ENCODE peak calls at places on chromosomes 11 and 22, in six cellular contexts. X is mucosa of gallbladder; O is HepG2; J is non-pigmented ciliary epithelial cell; D is AG09319; A is stimulated activated CD4-positive, alpha-beta T cell treated with anti-CD3 and anti-CD28 coated beads, Interleukin-4, amount 100 ng/mL, for 48 hours. T is an unnamed sample.

GRCh38 chr22:44597616-44598015 is 99.6 kb upstream of the RTL6 start:
- DNase-seq in X (no peak), O (no peak), J (no peak), D (peak; percentile 32), A (no peak), T (no peak)

GRCh38 chr22:20750461-20751184 is 23.3 kb upstream of the SERPIND1 start:
- DNase-seq in X (peak; percentile 51), O (no peak), J (peak; percentile 70), D (peak; percentile 32), A (peak; percentile 10), T (peak; percentile 15)

GRCh38 chr22:36548606-36549005 is 19.6 kb upstream of the EIF3D start:
- DNase-seq in X (no peak), O (no peak), J (no peak), D (no peak), A (no peak), T (no peak)

GRCh38 chr11:130675456-130675855 is 227.0 kb downstream of the ADAMTS15 start:
- DNase-seq in X (no peak), O (no peak), J (no peak), D (no peak), A (no peak), T (no peak)

GRCh38 chr11:10309163-10310093 is 4.6 kb downstream of the ADM start:
- DNase-seq in X (peak; percentile 85), O (peak; percentile 74), J (no peak), D (peak; percentile 88), A (no peak), T (no peak)

GRCh38 chr11:123536690-123537437 is 106.8 kb downstream of the GRAMD1B start:
- DNase-seq in X (no peak), O (no peak), J (no peak), D (no peak), A (no peak), T (no peak)

GRCh38 chr22:45754822-45755221 is 83.2 kb downstream of the ATXN10 start:
- DNase-seq in X (no peak), O (no peak), J (no peak), D (no peak), A (no peak), T (no peak)

GRCh38 chr11:30041171-30041570 is 24.3 kb upstream of the KCNA4 start:
- DNase-seq in X (no peak), O (no peak), J (no peak), D (no peak), A (no peak), T (no peak)

GRCh38 chr11:110162216-110162615 is 69.0 kb downstream of the ZC3H12C start:
- DNase-seq in X (no peak), O (no peak), J (no peak), D (no peak), A (no peak), T (no peak)

GRCh38 chr11:34789196-34789834 is 126.9 kb downstream of the APIP start:
- DNase-seq in X (no peak), O (no peak), J (no peak), D (no peak), A (no peak), T (no peak)

GRCh38 chr11:62555464-62556092 is 9.0 kb upstream of the AHNAK start:
- DNase-seq in X (no peak), O (no peak), J (no peak), D (no peak), A (peak; percentile 41), T (peak; percentile 71)

GRCh38 chr11:68211546-68211945 is 1.6 kb downstream of the KMT5B start:
- DNase-seq in X (no peak), O (no peak), J (no peak), D (no peak), A (no peak), T (no peak)

GRCh38 chr11:109772846-109773400 is 320.3 kb upstream of the ZC3H12C start:
- DNase-seq in X (no peak), O (no peak), J (no peak), D (no peak), A (no peak), T (no peak)

GRCh38 chr11:75821202-75821601 is 6.2 kb downstream of the UVRAG start:
- DNase-seq in X (no peak), O (no peak), J (no peak), D (no peak), A (no peak), T (no peak)

GRCh38 chr11:60924906-60925684 is 835 bp downstream of the TMEM132A start:
- DNase-seq in X (no peak), O (no peak), J (no peak), D (no peak), A (no peak), T (no peak)

T was measured in T-cell.